ENCODE peak calls at places on chromosomes 5 and 9, in six cellular contexts. E is CD4-positive, alpha-beta memory T cell; X is SJCRH30; R is transverse colon; O is kidney epithelial cell; N is tibial artery. L is an unnamed sample. For H3K36me3, the result is how much of the 10 kb centered on the place peaks cover.

GRCh38 chr9:136994180-136994884 is 2.0 kb downstream of the CLIC3 start:
- DNase-seq in R (no peak), X (no peak), E (no peak), O (no peak), N (no peak), L (no peak)

GRCh38 chr5:172868924-172869565 is 35.0 kb downstream of the ERGIC1 start:
- DNase-seq in N (peak), O (peak), X (no peak), E (no peak), R (peak), L (no peak)

GRCh38 chr9:131618071-131618479 is 72.8 kb downstream of the PRRT1B start:
- DNase-seq in R (no peak), E (no peak), O (no peak), X (peak), N (no peak), L (no peak)

GRCh38 chr5:175712681-175713085 is 54.8 kb downstream of the HRH2 start:
- DNase-seq in E (no peak), R (peak), X (no peak), O (no peak), N (no peak), L (peak)

GRCh38 chr5:171310816-171311697 is 2.0 kb downstream of the TLX3 start:
- DNase-seq in E (no peak), X (no peak), R (no peak), N (no peak), O (no peak), L (peak)

GRCh38 chr5:17037751-17038150 is 101.7 kb upstream of the MYO10 start:
- DNase-seq in N (no peak), X (no peak), E (no peak), O (no peak), R (no peak), L (no peak)

GRCh38 chr9:74391816-74392215 is 105.3 kb upstream of the RORB start:
- DNase-seq in N (no peak), X (no peak), R (no peak), E (no peak), O (no peak), L (no peak)

GRCh38 chr9:34568783-34569182 is 20.7 kb downstream of the CNTFR start:
- DNase-seq in O (no peak), R (no peak), E (no peak), N (no peak), X (no peak), L (peak)

GRCh38 chr9:133727876-133728441 is 10.2 kb downstream of the SARDH start:
- DNase-seq in O (no peak), X (no peak), R (no peak), N (no peak), E (no peak), L (no peak)

GRCh38 chr5:95667219-95667618 is 15.6 kb downstream of the SPATA9 start:
- DNase-seq in R (no peak), O (no peak), X (no peak), E (no peak), N (no peak), L (no peak)

GRCh38 chr9:108083160-108083559 is 593.6 kb upstream of the KLF4 start:
- DNase-seq in O (no peak), R (no peak), N (no peak), X (no peak), E (no peak), L (no peak)

GRCh38 chr9:83620841-83621636 is 1.9 kb upstream of the IDNK start:
- DNase-seq in X (peak), R (peak), N (peak), E (peak), O (peak), L (peak)

GRCh38 chr9:106934424-106934823 is 71.5 kb downstream of the ZNF462 start:
- DNase-seq in N (no peak), O (no peak), E (no peak), X (no peak), R (no peak), L (no peak)

GRCh38 chr5:96187309-96188027 is 225.8 kb upstream of the ELL2 start:
- DNase-seq in E (no peak), X (no peak), N (no peak), R (no peak), O (no peak), L (no peak)

GRCh38 chr9:127662617-127663016 is 44.2 kb upstream of the CFAP157 start:
- DNase-seq in R (no peak), O (no peak), N (no peak), X (no peak), E (no peak), L (peak)

GRCh38 chr9:127658431-127658830 is 46.4 kb downstream of the STXBP1 start:
- DNase-seq in O (no peak), R (no peak), X (no peak), E (no peak), N (no peak), L (peak)

GRCh38 chr9:127660886-127661285 is 45.9 kb upstream of the CFAP157 start:
- DNase-seq in R (no peak), X (no peak), E (no peak), N (no peak), O (no peak), L (no peak)

GRCh38 chr9:127664324-127664677 is 42.5 kb upstream of the CFAP157 start:
- DNase-seq in N (no peak), R (no peak), E (no peak), O (no peak), X (no peak), L (no peak)

DNA sequence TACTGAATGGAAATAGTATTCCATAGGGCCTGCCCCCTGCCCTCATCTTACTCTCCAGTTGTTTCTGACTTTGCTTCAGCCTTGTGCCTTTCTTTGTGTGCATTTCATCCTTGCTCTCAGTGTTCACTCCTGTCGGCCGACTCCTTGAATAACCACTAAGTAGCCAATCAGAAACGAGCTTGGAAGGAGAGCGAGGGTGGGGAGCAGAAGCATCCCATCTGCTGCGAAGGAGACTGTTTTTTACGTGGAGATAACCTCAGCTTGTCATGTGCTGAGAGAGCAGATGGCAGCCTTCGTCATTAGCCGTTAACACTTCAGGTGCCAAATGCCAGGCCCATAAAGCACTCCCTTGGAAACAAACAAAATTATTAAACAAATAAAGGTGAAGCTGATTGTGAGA is 45.4 kb upstream of the CFAP157 start:
- DNase-seq in E (no peak), X (peak), N (no peak), O (no peak), R (peak), L (peak)
- H3K36me3 ChIP-seq in E (under half), X (under half), N (half or more), O (under half), R (under half), L (half or more)

GRCh38 chr5:77620404-77620803 is 18.1 kb downstream of the OTP start:
- DNase-seq in X (no peak), O (no peak), R (no peak), E (no peak), N (no peak), L (no peak)

GRCh38 chr5:77616920-77617319 is 21.6 kb downstream of the OTP start:
- DNase-seq in N (no peak), X (no peak), R (no peak), O (no peak), E (no peak), L (no peak)

GRCh38 chr5:77623341-77623740 is 15.2 kb downstream of the OTP start:
- DNase-seq in R (no peak), O (no peak), X (no peak), E (no peak), N (no peak), L (no peak)

DNA sequence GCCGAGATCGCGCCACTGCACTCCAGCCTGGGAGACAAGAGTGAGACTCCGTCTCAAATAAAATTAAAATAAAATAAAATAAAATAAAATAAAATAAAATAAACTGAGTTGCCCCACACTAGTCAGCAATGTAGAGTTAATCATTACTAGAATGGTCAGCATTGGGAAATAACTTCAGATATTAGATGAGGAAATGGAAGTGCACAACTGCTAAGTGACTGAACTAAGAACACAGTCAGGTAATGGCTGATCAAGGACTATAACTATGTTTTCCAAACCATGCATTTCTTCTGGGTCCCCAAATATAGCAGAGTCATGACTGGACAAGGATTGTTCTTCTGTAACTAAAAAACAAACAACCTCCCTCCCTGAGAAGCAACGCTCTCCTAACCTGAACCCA is 17.1 kb downstream of the OTP start:
- DNase-seq in X (no peak), O (no peak), E (no peak), R (no peak), N (no peak), L (no peak)
- H3K36me3 ChIP-seq in X (under half), O (under half), E (under half), R (under half), N (under half), L (under half)

GRCh38 chr9:122986010-122986409 is 45.2 kb downstream of the RABGAP1 start:
- DNase-seq in E (no peak), N (no peak), X (no peak), O (no peak), R (no peak), L (no peak)

GRCh38 chr9:122988919-122989614 is 44.4 kb upstream of the GPR21 start:
- DNase-seq in O (no peak), R (no peak), X (no peak), N (no peak), E (no peak), L (no peak)

GRCh38 chr9:122991370-122991830 is 42.1 kb upstream of the GPR21 start:
- DNase-seq in O (peak), R (no peak), X (peak), N (no peak), E (peak), L (no peak)

GRCh38 chr9:122988141-122988540 is 45.3 kb upstream of the GPR21 start:
- DNase-seq in N (no peak), X (no peak), R (no peak), E (no peak), O (no peak), L (no peak)
- H3K36me3 ChIP-seq in N (under half), X (half or more), R (under half), E (under half), O (under half), L (half or more)

DNA sequence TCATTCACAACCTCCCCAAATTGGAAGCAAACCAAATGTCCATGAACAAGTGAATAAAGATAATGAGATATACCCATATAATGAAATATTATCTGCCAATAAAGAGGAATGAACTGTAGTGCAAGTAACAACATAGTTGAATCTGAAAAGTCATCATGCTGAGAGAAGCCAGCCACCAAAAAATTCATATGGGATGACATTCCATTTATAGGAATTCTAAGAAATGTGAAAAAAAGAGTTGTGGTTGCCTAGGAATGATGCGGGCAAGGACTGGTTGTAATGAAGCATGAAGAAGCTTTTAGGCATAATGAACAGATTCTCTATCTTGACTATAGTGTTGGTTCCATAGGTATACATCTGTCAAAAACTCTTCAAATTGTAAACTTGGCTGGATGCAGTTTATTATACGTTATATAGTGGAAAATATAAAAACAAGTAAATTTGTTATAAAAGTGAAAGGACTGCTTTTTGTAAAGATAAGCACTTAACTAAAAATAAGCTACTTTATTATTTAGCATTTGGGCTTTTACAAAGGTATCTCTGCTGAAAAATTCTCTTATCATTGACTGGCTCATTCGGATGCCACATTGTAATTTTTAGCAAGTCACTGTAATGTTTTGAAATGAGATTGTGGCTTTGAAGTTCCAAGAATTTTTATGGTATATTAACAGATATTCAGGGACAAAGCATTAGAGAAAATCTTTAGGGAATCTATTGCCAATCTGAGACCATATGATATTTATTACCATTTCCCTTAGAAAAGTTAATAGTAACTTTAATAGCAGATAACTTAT is 21.2 kb upstream of the TTC23L start:
- DNase-seq in N (no peak), E (no peak), X (peak), O (no peak), R (no peak), L (no peak)
- H3K36me3 ChIP-seq in N (under half), E (under half), X (under half), O (under half), R (under half), L (under half)

GRCh38 chr9:124399323-124399962 is 15.8 kb downstream of the PSMB7 start:
- DNase-seq in X (peak), E (no peak), N (peak), O (no peak), R (no peak), L (no peak)
- H3K36me3 ChIP-seq in X (under half), E (under half), N (under half), O (under half), R (under half), L (half or more)

DNA sequence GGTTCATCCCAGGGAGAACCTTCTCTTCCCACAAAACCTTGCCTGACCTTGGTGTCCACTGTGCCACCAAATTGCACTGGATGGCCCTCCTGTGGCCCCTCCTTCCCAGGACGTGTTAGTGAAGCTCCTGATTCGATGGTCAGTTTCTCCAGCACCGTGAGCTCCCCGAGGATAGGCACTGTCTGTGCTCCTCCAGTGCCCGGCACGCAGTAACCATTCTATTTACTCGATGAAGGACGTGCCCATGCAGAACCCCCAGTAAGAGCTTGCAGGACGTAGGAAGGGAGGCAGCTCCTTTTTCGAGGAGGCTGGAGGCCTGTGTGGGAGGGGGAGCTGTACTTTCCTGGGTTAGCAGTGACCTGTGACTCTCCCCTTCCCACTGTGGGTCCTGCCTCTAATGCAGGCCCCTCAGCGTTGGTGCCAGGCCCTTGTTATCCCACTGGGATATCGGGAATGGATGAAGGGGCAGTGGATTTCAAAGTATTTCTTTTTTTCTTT is 39.6 kb downstream of the HABP4 start:
- DNase-seq in O (no peak), E (no peak), N (no peak), X (no peak), R (no peak), L (no peak)
- H3K36me3 ChIP-seq in O (under half), E (under half), N (half or more), X (under half), R (under half), L (half or more)

L was measured in WERI-Rb-1.